ENCODE peak calls at places on chromosomes 12 and 14, in nine cellular contexts. F is fibroblast of the aortic adventitia; N is ACHN; I is activated CD8-positive, alpha-beta T cell treated with anti-CD3 and anti-CD28 coated beads, Interleukin-2, amount 10 ng/mL, durations not matched to agents 7 days and 5 days; T is activated CD4-positive, alpha-beta T cell treated with anti-CD3 and anti-CD28 coated beads, Interleukin-2, amount 10 ng/mL, durations not matched to agents 24 days and 14 days; K is stimulated activated CD8-positive, alpha-beta memory T cell treated with anti-CD3 and anti-CD28 coated beads, Interleukin-15, amount 100 ng/mL, for 1 hour; V is HuH-7; L is iris pigment epithelial cell; E is T47D. H is an unnamed sample.

GRCh38 chr12:6996040-6996441 is 22.2 kb downstream of the LPCAT3 start:
- DNase-seq in F (peak; percentile 55), N (peak; percentile 78), I (no peak), T (no peak), K (no peak), V (no peak), L (peak; percentile 71), E (no peak), H (no peak)

GRCh38 chr12:48001426-48002178 is 2.7 kb downstream of the COL2A1 start:
- DNase-seq in F (peak; percentile 23), N (peak; percentile 50), I (no peak), T (peak; percentile 72), K (no peak), V (peak; percentile 79), L (peak; percentile 32), E (peak; percentile 67), H (no peak)

GRCh38 chr14:51327376-51327775 is 87.3 kb downstream of the TMX1 start:
- DNase-seq in F (peak; percentile 61), N (no peak), I (no peak), T (no peak), K (no peak), V (no peak), L (peak; percentile 42), E (no peak), H (no peak)

GRCh38 chr12:103529306-103529705 is 33.5 kb upstream of the C12orf42 start:
- DNase-seq in F (no peak), N (no peak), I (no peak), T (no peak), K (no peak), V (no peak), L (no peak), E (no peak), H (no peak)

GRCh38 chr12:25829192-25829591 is 129.3 kb upstream of the RASSF8 start:
- DNase-seq in F (peak; percentile 100), N (no peak), I (no peak), T (no peak), K (no peak), V (no peak), L (peak; percentile 98), E (no peak), H (no peak)

GRCh38 chr12:12872139-12872933 is 19.0 kb upstream of the GPRC5A start:
- DNase-seq in F (peak; percentile 65), N (peak; percentile 71), I (no peak), T (no peak), K (no peak), V (peak; percentile 53), L (peak; percentile 86), E (peak; percentile 78), H (no peak)

GRCh38 chr14:59254146-59254910 is 65.9 kb downstream of the DAAM1 start:
- DNase-seq in F (peak; percentile 94), N (no peak), I (no peak), T (no peak), K (no peak), V (no peak), L (peak; percentile 98), E (peak; percentile 74), H (no peak)

GRCh38 chr14:59200214-59200613 is 11.7 kb downstream of the DAAM1 start:
- DNase-seq in F (no peak), N (no peak), I (no peak), T (no peak), K (no peak), V (no peak), L (no peak), E (no peak), H (no peak)

GRCh38 chr12:19248929-19249602 is 119.5 kb downstream of the PLEKHA5 start:
- DNase-seq in F (peak; percentile 73), N (no peak), I (no peak), T (no peak), K (no peak), V (no peak), L (peak; percentile 75), E (no peak), H (no peak)

GRCh38 chr14:63435838-63436237 is 107.3 kb downstream of the PPP2R5E start:
- DNase-seq in F (peak; percentile 82), N (no peak), I (no peak), T (no peak), K (no peak), V (no peak), L (peak; percentile 91), E (no peak), H (no peak)

GRCh38 chr14:104803916-104804371 is 3.0 kb downstream of the ZBTB42 start:
- DNase-seq in F (no peak), N (no peak), I (no peak), T (no peak), K (no peak), V (no peak), L (no peak), E (no peak), H (no peak)

GRCh38 chr14:67517083-67517482 is 16.0 kb upstream of the PLEKHH1 start:
- DNase-seq in F (peak; percentile 52), N (peak; percentile 35), I (no peak), T (no peak), K (no peak), V (no peak), L (peak; percentile 18), E (peak; percentile 36), H (no peak)

GRCh38 chr12:90085491-90086274 is 377.0 kb upstream of the ATP2B1 start:
- DNase-seq in F (peak; percentile 57), N (no peak), I (no peak), T (no peak), K (no peak), V (no peak), L (peak; percentile 30), E (no peak), H (no peak)

GRCh38 chr12:93849946-93850345 is 172.8 kb downstream of the CRADD start:
- DNase-seq in F (no peak), N (no peak), I (no peak), T (peak; percentile 49), K (no peak), V (no peak), L (no peak), E (no peak), H (no peak)

GRCh38 chr12:30985814-30986452 is 59.4 kb downstream of the TSPAN11 start:
- DNase-seq in F (peak; percentile 55), N (peak; percentile 73), I (peak; percentile 33), T (peak; percentile 68), K (no peak), V (peak; percentile 87), L (peak; percentile 53), E (peak; percentile 67), H (peak; percentile 75)

GRCh38 chr12:40692617-40693502 is 621 bp downstream of the CNTN1 start:
- DNase-seq in F (no peak), N (no peak), I (no peak), T (no peak), K (no peak), V (no peak), L (no peak), E (peak; percentile 21), H (peak; percentile 16)

GRCh38 chr12:118513554-118513953 is 137.2 kb downstream of the SUDS3 start:
- DNase-seq in F (no peak), N (no peak), I (no peak), T (no peak), K (no peak), V (no peak), L (no peak), E (no peak), H (no peak)

GRCh38 chr14:99755629-99756603 is 37.3 kb upstream of the EML1 start:
- DNase-seq in F (peak; percentile 90), N (peak; percentile 92), I (no peak), T (no peak), K (no peak), V (no peak), L (peak; percentile 95), E (no peak), H (no peak)

GRCh38 chr12:57536597-57536942 is 10.4 kb downstream of the DCTN2 start:
- DNase-seq in F (no peak), N (no peak), I (no peak), T (no peak), K (no peak), V (no peak), L (no peak), E (no peak), H (no peak)

GRCh38 chr14:33063521-33063920 is 124.8 kb downstream of the NPAS3 start:
- DNase-seq in F (no peak), N (no peak), I (no peak), T (no peak), K (no peak), V (no peak), L (no peak), E (no peak), H (no peak)

GRCh38 chr12:117100251-117100650 is 1.0 kb upstream of the TESC start:
- DNase-seq in F (peak; percentile 9), N (peak; percentile 57), I (no peak), T (no peak), K (no peak), V (peak; percentile 52), L (peak; percentile 19), E (no peak), H (no peak)

GRCh38 chr14:37985826-37986470 is 221.8 kb upstream of the SSTR1 start:
- DNase-seq in F (peak; percentile 28), N (peak; percentile 46), I (peak; percentile 69), T (peak; percentile 80), K (peak; percentile 12), V (no peak), L (peak; percentile 47), E (peak; percentile 82), H (peak; percentile 8)

GRCh38 chr14:90785876-90786450 is 30.3 kb downstream of the TTC7B start:
- DNase-seq in F (no peak), N (no peak), I (no peak), T (no peak), K (no peak), V (no peak), L (no peak), E (no peak), H (no peak)

GRCh38 chr12:80400591-80400991 is 43.4 kb upstream of the PTPRQ start:
- DNase-seq in F (no peak), N (no peak), I (no peak), T (no peak), K (no peak), V (no peak), L (no peak), E (no peak), H (no peak)

GRCh38 chr12:56724660-56724988 is 475 bp downstream of the NACA start:
- DNase-seq in F (no peak), N (peak; percentile 24), I (no peak), T (no peak), K (no peak), V (no peak), L (no peak), E (no peak), H (no peak)

GRCh38 chr12:116087962-116088361 is 189.5 kb downstream of the MED13L start:
- DNase-seq in F (no peak), N (no peak), I (no peak), T (peak; percentile 58), K (no peak), V (no peak), L (no peak), E (no peak), H (no peak)

GRCh38 chr12:50636505-50636904 is 127.4 kb upstream of the ATF1 start:
- DNase-seq in F (no peak), N (no peak), I (no peak), T (no peak), K (no peak), V (no peak), L (no peak), E (no peak), H (no peak)

GRCh38 chr14:24741871-24742270 is 107.9 kb upstream of the GZMB start:
- DNase-seq in F (peak; percentile 12), N (no peak), I (no peak), T (no peak), K (no peak), V (no peak), L (peak; percentile 22), E (no peak), H (no peak)

GRCh38 chr12:110549716-110550115 is 33.4 kb downstream of the PPTC7 start:
- DNase-seq in F (no peak), N (no peak), I (no peak), T (no peak), K (no peak), V (no peak), L (no peak), E (no peak), H (no peak)